ENCODE peak calls at places on chromosomes 11 and 22, in nine cellular contexts. T is hippocampal formation; J is HEK293T; E is Kasumi-1; A is colonic mucosa; R is left cardiac atrium; M is amniotic stem cell; Q is fibroblast of pulmonary artery; G is activated naive CD4-positive, alpha-beta T cell. B is an unnamed sample.

GRCh38 chr11:12222099-12222751 is 111.8 kb downstream of the MICAL2 start:
- DNase-seq in T (peak; percentile 27), J (no peak), E (no peak), A (peak; percentile 82), R (peak; percentile 59), M (no peak), Q (no peak), G (no peak), B (peak; percentile 74)

GRCh38 chr22:49590381-49590780 is 237.3 kb downstream of the BRD1 start:
- DNase-seq in T (no peak), J (no peak), E (no peak), A (no peak), R (no peak), M (no peak), Q (no peak), G (no peak), B (no peak)

GRCh38 chr22:37174964-37175363 is 13.1 kb downstream of the C1QTNF6 start:
- DNase-seq in T (no peak), J (no peak), E (no peak), A (no peak), R (no peak), M (no peak), Q (no peak), G (no peak), B (no peak)

GRCh38 chr11:41498726-41499125 is 39.3 kb upstream of the LRRC4C start:
- DNase-seq in T (no peak), J (no peak), E (peak; percentile 39), A (no peak), R (no peak), M (no peak), Q (peak; percentile 51), G (no peak), B (no peak)

GRCh38 chr11:117933475-117933874 is 4.3 kb upstream of the TMPRSS13 start:
- DNase-seq in T (no peak), J (no peak), E (no peak), A (no peak), R (no peak), M (no peak), Q (no peak), G (no peak), B (no peak)

GRCh38 chr11:35236667-35237003 is 97.7 kb downstream of the CD44 start:
- DNase-seq in T (no peak), J (no peak), E (peak; percentile 3), A (no peak), R (no peak), M (no peak), Q (peak; percentile 24), G (no peak), B (no peak)

GRCh38 chr11:73381589-73381988 is 5.4 kb downstream of the RELT start:
- DNase-seq in T (no peak), J (no peak), E (no peak), A (no peak), R (no peak), M (no peak), Q (no peak), G (no peak), B (no peak)

GRCh38 chr11:70200212-70200844 is 2.8 kb upstream of the FADD start:
- DNase-seq in T (no peak), J (no peak), E (no peak), A (no peak), R (peak; percentile 12), M (no peak), Q (no peak), G (no peak), B (no peak)

GRCh38 chr11:46948378-46949131 is 12.0 kb downstream of the CSTPP1 start:
- DNase-seq in T (no peak), J (peak; percentile 49), E (no peak), A (peak; percentile 43), R (no peak), M (peak; percentile 53), Q (peak; percentile 78), G (no peak), B (no peak)

GRCh38 chr22:48004936-48005335 is 1242.5 kb downstream of the TBC1D22A start:
- DNase-seq in T (no peak), J (no peak), E (no peak), A (no peak), R (no peak), M (no peak), Q (no peak), G (no peak), B (no peak)

GRCh38 chr22:17842386-17842785 is 68.1 kb upstream of the BID start:
- DNase-seq in T (no peak), J (no peak), E (no peak), A (no peak), R (peak; percentile 53), M (no peak), Q (no peak), G (no peak), B (peak; percentile 26)

GRCh38 chr11:27972432-27973170 is 135.4 kb downstream of the KIF18A start:
- DNase-seq in T (no peak), J (no peak), E (no peak), A (no peak), R (no peak), M (no peak), Q (peak; percentile 14), G (no peak), B (no peak)

GRCh38 chr11:65384301-65384889 is 1.9 kb upstream of the SLC25A45 start:
- DNase-seq in T (no peak), J (no peak), E (peak; percentile 21), A (no peak), R (no peak), M (no peak), Q (peak; percentile 66), G (no peak), B (no peak)

GRCh38 chr11:77473001-77473800 is 693 bp downstream of the PAK1 start:
- DNase-seq in T (peak; percentile 63), J (peak; percentile 46), E (peak; percentile 42), A (peak; percentile 64), R (peak; percentile 53), M (no peak), Q (no peak), G (peak; percentile 14), B (peak; percentile 67)

GRCh38 chr11:60923326-60923725 is 934 bp upstream of the TMEM132A start:
- DNase-seq in T (no peak), J (no peak), E (no peak), A (no peak), R (no peak), M (no peak), Q (no peak), G (no peak), B (no peak)

GRCh38 chr11:10638285-10638684 is 55.3 kb downstream of the IRAG1 start:
- DNase-seq in T (no peak), J (no peak), E (no peak), A (no peak), R (no peak), M (peak; percentile 37), Q (peak; percentile 53), G (no peak), B (no peak)

GRCh38 chr22:41821449-41822030 is 11.4 kb upstream of the SREBF2 start:
- DNase-seq in T (no peak), J (no peak), E (no peak), A (no peak), R (no peak), M (no peak), Q (no peak), G (no peak), B (no peak)

GRCh38 chr11:66850235-66850587 is 6.7 kb upstream of the LRFN4 start:
- DNase-seq in T (no peak), J (no peak), E (no peak), A (no peak), R (no peak), M (no peak), Q (no peak), G (no peak), B (no peak)

GRCh38 chr22:30325065-30325720 is 1.5 kb downstream of the TBC1D10A start:
- DNase-seq in T (no peak), J (no peak), E (no peak), A (peak; percentile 80), R (peak; percentile 53), M (peak; percentile 68), Q (peak; percentile 82), G (no peak), B (peak; percentile 88)

GRCh38 chr11:71498091-71498490 is 29.0 kb upstream of the KRTAP5-7 start:
- DNase-seq in T (no peak), J (no peak), E (no peak), A (no peak), R (no peak), M (no peak), Q (no peak), G (no peak), B (peak; percentile 8)

GRCh38 chr11:74720596-74721478 is 10.4 kb downstream of the CHRDL2 start:
- DNase-seq in T (peak; percentile 69), J (no peak), E (no peak), A (peak; percentile 66), R (peak; percentile 83), M (no peak), Q (peak; percentile 78), G (no peak), B (no peak)

GRCh38 chr22:33391298-33391697 is 333.1 kb upstream of the SYN3 start:
- DNase-seq in T (no peak), J (no peak), E (no peak), A (no peak), R (no peak), M (no peak), Q (no peak), G (no peak), B (no peak)

GRCh38 chr11:60159868-60160267 is 23.0 kb downstream of the MS4A6A start:
- DNase-seq in T (no peak), J (no peak), E (no peak), A (no peak), R (no peak), M (no peak), Q (no peak), G (no peak), B (no peak)

GRCh38 chr11:22466809-22467208 is 128.6 kb downstream of the SLC17A6 start:
- DNase-seq in T (no peak), J (no peak), E (no peak), A (no peak), R (no peak), M (peak; percentile 90), Q (peak; percentile 89), G (no peak), B (no peak)

GRCh38 chr22:17822087-17822486 is 47.8 kb upstream of the BID start:
- DNase-seq in T (no peak), J (no peak), E (no peak), A (no peak), R (no peak), M (no peak), Q (no peak), G (no peak), B (no peak)

GRCh38 chr11:112255075-112255739 is 5.5 kb downstream of the PLET1 start:
- DNase-seq in T (no peak), J (no peak), E (no peak), A (no peak), R (peak; percentile 29), M (peak; percentile 45), Q (peak; percentile 89), G (no peak), B (peak; percentile 43)

GRCh38 chr11:47438721-47439120 is 10.2 kb downstream of the RAPSN start:
- DNase-seq in T (no peak), J (no peak), E (no peak), A (no peak), R (no peak), M (no peak), Q (no peak), G (no peak), B (no peak)

GRCh38 chr11:33633251-33634003 is 67.2 kb downstream of the C11orf91 start:
- DNase-seq in T (no peak), J (no peak), E (no peak), A (no peak), R (no peak), M (peak; percentile 16), Q (peak; percentile 64), G (no peak), B (no peak)

GRCh38 chr11:124070906-124071621 is 29.9 kb upstream of the OR10G7 start:
- DNase-seq in T (peak; percentile 65), J (peak; percentile 60), E (peak; percentile 80), A (peak; percentile 70), R (peak; percentile 52), M (no peak), Q (peak; percentile 91), G (no peak), B (peak; percentile 74)

GRCh38 chr11:126303623-126304456 is at the start of gene DCPS:
- DNase-seq in T (peak; percentile 87), J (peak; percentile 96), E (peak; percentile 85), A (peak; percentile 91), R (peak; percentile 92), M (peak; percentile 76), Q (peak; percentile 91), G (peak; percentile 39), B (peak; percentile 94)

GRCh38 chr11:116168459-116168787 is 604.4 kb downstream of the BUD13 start:
- DNase-seq in T (no peak), J (no peak), E (no peak), A (peak; percentile 2), R (no peak), M (no peak), Q (no peak), G (no peak), B (no peak)